ENCODE peak calls at places on chromosome 14, in eight cellular contexts. R, H, S, O, J, V, F and M are unnamed samples.

GRCh38 chr14:101077511-101078074 is 174.1 kb upstream of the RTL1 start:
- DNase-seq in F (no peak), S (no peak), O (no peak), R (no peak), V (no peak), H (peak; percentile 68), J (no peak), M (peak; percentile 43)

GRCh38 chr14:77052281-77053044 is 24.0 kb upstream of the IRF2BPL start:
- DNase-seq in H (no peak), O (no peak), R (no peak), V (no peak), F (no peak), J (no peak), S (peak; percentile 51), M (peak; percentile 80)

GRCh38 chr14:80906946-80907345 is 34.6 kb downstream of the CEP128 start:
- DNase-seq in S (no peak), V (no peak), R (no peak), J (no peak), F (no peak), O (no peak), H (peak; percentile 13), M (no peak)

GRCh38 chr14:50020799-50021198 is 95.6 kb downstream of the VCPKMT start:
- DNase-seq in S (no peak), F (no peak), J (no peak), O (no peak), H (peak; percentile 27), R (no peak), V (no peak), M (no peak)

GRCh38 chr14:49584058-49584457 is 2.1 kb downstream of the RPS29 start:
- DNase-seq in J (no peak), V (peak; percentile 15), O (no peak), H (no peak), S (no peak), F (no peak), R (no peak), M (no peak)

GRCh38 chr14:22982477-22983245 is at the start of gene AJUBA:
- DNase-seq in O (peak; percentile 96), J (peak; percentile 78), H (peak; percentile 97), F (peak; percentile 56), V (peak; percentile 89), R (peak; percentile 52), S (peak; percentile 94), M (peak; percentile 82)

GRCh38 chr14:104204660-104205149 is 66.3 kb downstream of the KIF26A start:
- DNase-seq in J (no peak), R (no peak), S (no peak), V (no peak), H (no peak), F (no peak), O (no peak), M (no peak)

GRCh38 chr14:34324363-34324795 is 137.7 kb downstream of the SPTSSA start:
- DNase-seq in F (no peak), H (peak; percentile 23), S (no peak), J (peak; percentile 27), V (no peak), R (no peak), O (peak; percentile 64), M (peak; percentile 66)